ENCODE peak calls at places on chromosomes 4 and X, in eight cellular contexts. U is substantia nigra; P is stimulated activated CD4-positive, alpha-beta T cell treated with anti-CD3 and anti-CD28 coated beads, Interleukin-1b, Interleukin-23, amount 100 ng/mL, for 1 hour; J is heart right ventricle; D is GM03348; Z is esophagus squamous epithelium; X is cardiac fibroblast; V is neuronal stem cell. R is an unnamed sample.

GRCh38 chrX:39850630-39851152 is 247.1 kb downstream of the BCOR start:
- DNase-seq in P (no peak), J (no peak), U (no peak), Z (no peak), X (peak; percentile 68), V (no peak), D (peak; percentile 44), R (no peak)

GRCh38 chr4:89708903-89709361 is 128.0 kb downstream of the SNCA start:
- DNase-seq in P (no peak), V (no peak), J (no peak), Z (no peak), U (peak; percentile 18), X (peak; percentile 72), D (peak; percentile 8), R (peak; percentile 55)

GRCh38 chrX:41518841-41519220 is 71.7 kb downstream of the NYX start:
- DNase-seq in J (no peak), P (no peak), X (peak; percentile 7), V (no peak), D (no peak), Z (no peak), U (no peak), R (no peak)

GRCh38 chrX:20531667-20532066 is 265.0 kb upstream of the RPS6KA3 start:
- DNase-seq in P (no peak), D (no peak), Z (no peak), J (no peak), V (no peak), X (no peak), U (no peak), R (no peak)

GRCh38 chrX:71493111-71493613 is 39.7 kb upstream of the OGT start:
- DNase-seq in V (no peak), X (peak; percentile 38), P (no peak), J (peak; percentile 9), D (no peak), U (no peak), Z (no peak), R (no peak)

GRCh38 chr4:132445386-132445785 is 703.7 kb upstream of the PCDH10 start:
- DNase-seq in P (no peak), X (no peak), J (no peak), D (no peak), U (no peak), V (no peak), Z (no peak), R (no peak)

GRCh38 chr4:143554728-143555597 is 41.5 kb downstream of the SMARCA5 start:
- DNase-seq in U (no peak), Z (no peak), P (no peak), V (no peak), X (no peak), D (no peak), J (no peak), R (no peak)

GRCh38 chr4:75672461-75673026 is 667 bp downstream of the G3BP2 start:
- DNase-seq in Z (peak; percentile 31), P (peak; percentile 71), J (peak; percentile 68), U (peak; percentile 37), X (peak; percentile 58), V (peak; percentile 29), D (peak; percentile 66), R (no peak)

GRCh38 chr4:54877006-54877405 is 219.2 kb downstream of the KIT start:
- DNase-seq in J (no peak), X (no peak), Z (no peak), P (no peak), V (no peak), U (no peak), D (no peak), R (peak; percentile 10)

GRCh38 chr4:7581477-7581876 is 146.7 kb upstream of the PSAPL1 start:
- DNase-seq in P (no peak), X (peak; percentile 10), V (peak; percentile 74), D (no peak), J (peak; percentile 23), Z (no peak), U (no peak), R (no peak)

GRCh38 chr4:113447695-113448265 is 313.8 kb downstream of the CAMK2D start:
- DNase-seq in J (no peak), X (peak; percentile 49), P (no peak), V (no peak), D (no peak), U (no peak), Z (no peak), R (no peak)

GRCh38 chrX:81355436-81355835 is 153.5 kb downstream of the SH3BGRL start:
- DNase-seq in V (no peak), D (no peak), P (no peak), U (no peak), X (no peak), J (no peak), Z (no peak), R (no peak)

GRCh38 chrX:23317799-23318724 is 16.6 kb upstream of the PTCHD1 start:
- DNase-seq in Z (no peak), P (peak; percentile 10), D (peak; percentile 54), J (no peak), V (no peak), U (no peak), X (peak; percentile 13), R (no peak)

GRCh38 chr4:52665592-52665991 is 6.5 kb upstream of the USP46 start:
- DNase-seq in D (no peak), U (no peak), V (no peak), J (no peak), X (peak; percentile 20), Z (no peak), P (no peak), R (no peak)

GRCh38 chr4:125650557-125650956 is 335.8 kb downstream of the FAT4 start:
- DNase-seq in J (no peak), P (no peak), V (no peak), X (no peak), Z (no peak), U (no peak), D (no peak), R (no peak)

GRCh38 chr4:41452484-41453225 is 85.3 kb upstream of the LIMCH1 start:
- DNase-seq in P (no peak), X (no peak), V (no peak), D (no peak), J (no peak), U (no peak), Z (no peak), R (no peak)

GRCh38 chrX:31307952-31308351 is 236.1 kb upstream of the FTHL17 start:
- DNase-seq in J (no peak), D (no peak), U (no peak), X (no peak), Z (no peak), P (no peak), V (no peak), R (no peak)

GRCh38 chrX:3244203-3244743 is 102.2 kb downstream of the MXRA5 start:
- DNase-seq in P (no peak), J (no peak), V (no peak), Z (no peak), U (no peak), X (peak; percentile 81), D (peak; percentile 35), R (no peak)

GRCh38 chr4:138567696-138568095 is 325.5 kb upstream of the SLC7A11 start:
- DNase-seq in D (peak; percentile 39), U (no peak), J (no peak), X (peak; percentile 21), V (no peak), Z (no peak), P (no peak), R (no peak)

R was measured in brain pericyte.